ENCODE peak calls at places on chromosomes 7 and 10, in five cellular contexts. O is uterus, X is astrocyte, C is heart right ventricle, F is neural progenitor cell. T is an unnamed sample. For H3K36me3 and H3K4me1, the result is how much of the 10 kb centered on the place peaks cover.

GRCh38 chr7:5643280-5643679 is 138.2 kb downstream of the RNF216 start:
- DNase-seq in X (no peak), C (peak), F (no peak), O (no peak), T (peak)

GRCh38 chr10:75899816-75900357 is 468.5 kb downstream of the LRMDA start:
- DNase-seq in X (no peak), C (no peak), O (no peak), F (no peak), T (no peak)

GRCh38 chr7:68729361-68729760 is 868.9 kb upstream of the AUTS2 start:
- DNase-seq in X (no peak), F (peak), O (no peak), C (no peak), T (no peak)

GRCh38 chr7:130850960-130851359 is 117.0 kb upstream of the KLF14 start:
- DNase-seq in F (no peak), C (no peak), O (no peak), X (no peak), T (no peak)

GRCh38 chr10:67438605-67439258 is 257.3 kb downstream of the CTNNA3 start:
- DNase-seq in F (no peak), X (no peak), O (no peak), C (no peak), T (no peak)

GRCh38 chr10:70962686-70963085 is 74.3 kb upstream of the PCBD1 start:
- DNase-seq in O (no peak), F (no peak), X (no peak), C (no peak), T (no peak)

GRCh38 chr10:119658274-119658673 is 7.1 kb downstream of the BAG3 start:
- DNase-seq in X (peak), O (peak), C (peak), F (peak), T (peak)

GRCh38 chr7:24884401-24884800 is 95.6 kb downstream of the OSBPL3 start:
- DNase-seq in O (no peak), F (no peak), X (no peak), C (no peak), T (no peak)

GRCh38 chr10:116470768-116471415 is 43.2 kb downstream of the PNLIPRP3 start:
- DNase-seq in F (peak), C (no peak), X (no peak), O (no peak), T (peak)

GRCh38 chr7:73841689-73842247 is 548 bp downstream of the METTL27 start:
- DNase-seq in O (no peak), X (no peak), F (peak), C (no peak), T (no peak)

GRCh38 chr10:114962441-114962840 is 24.4 kb downstream of the TRUB1 start:
- DNase-seq in C (no peak), F (no peak), O (no peak), X (no peak), T (no peak)

GRCh38 chr10:114967071-114967470 is 29.1 kb downstream of the TRUB1 start:
- DNase-seq in F (no peak), X (peak), O (no peak), C (no peak), T (no peak)

DNA sequence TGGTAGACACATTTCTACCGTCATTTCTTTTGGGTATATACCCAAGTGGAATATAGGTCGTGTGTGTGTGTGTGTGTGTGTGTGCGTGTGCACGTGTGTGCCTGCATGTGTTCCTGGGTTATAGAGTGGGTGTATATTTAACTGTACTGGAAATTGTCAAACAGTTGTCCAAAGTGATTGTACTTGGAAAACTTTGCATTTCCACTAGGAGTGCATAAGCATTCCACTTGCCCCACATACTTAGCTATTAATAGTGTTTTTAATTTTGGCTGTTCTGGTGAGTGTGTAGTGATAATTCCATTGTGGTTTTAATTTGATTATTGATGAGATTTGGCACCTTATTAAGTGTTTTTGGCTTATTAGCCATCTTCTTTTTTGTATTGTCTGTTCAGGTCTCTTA is 25.9 kb downstream of the TRUB1 start:
- DNase-seq in O (no peak), X (no peak), F (no peak), C (no peak), T (no peak)
- H3K36me3 ChIP-seq in O (under half), X (under half), F (under half), C (under half), T (under half)

GRCh38 chr7:112214268-112214667 is 7.8 kb downstream of the ZNF277 start:
- DNase-seq in O (no peak), F (no peak), X (no peak), C (no peak), T (no peak)
- H3K4me1 ChIP-seq in O (under half), F (under half), X (under half), C (under half), T (under half)

GRCh38 chr7:43952028-43952427 is 25.8 kb downstream of the UBE2D4 start:
- DNase-seq in X (no peak), O (no peak), F (no peak), C (no peak), T (no peak)

GRCh38 chr7:43956022-43956421 is 29.8 kb downstream of the UBE2D4 start:
- DNase-seq in F (no peak), O (no peak), X (no peak), C (no peak), T (no peak)

GRCh38 chr7:43953071-43953470 is 26.8 kb downstream of the UBE2D4 start:
- DNase-seq in F (no peak), C (no peak), X (no peak), O (no peak), T (no peak)

GRCh38 chr7:43954524-43955228 is 28.4 kb downstream of the UBE2D4 start:
- DNase-seq in O (no peak), X (peak), F (peak), C (peak), T (peak)
- TF ChIP-seq CTCF in O (peak), X (peak), F (peak), C (peak), T (peak)

GRCh38 chr7:121994625-121995410 is 121.9 kb downstream of the PTPRZ1 start:
- DNase-seq in X (peak), O (no peak), C (peak), F (peak), T (peak)
- H3K36me3 ChIP-seq in X (under half), O (under half), C (under half), F (under half), T (under half)

DNA sequence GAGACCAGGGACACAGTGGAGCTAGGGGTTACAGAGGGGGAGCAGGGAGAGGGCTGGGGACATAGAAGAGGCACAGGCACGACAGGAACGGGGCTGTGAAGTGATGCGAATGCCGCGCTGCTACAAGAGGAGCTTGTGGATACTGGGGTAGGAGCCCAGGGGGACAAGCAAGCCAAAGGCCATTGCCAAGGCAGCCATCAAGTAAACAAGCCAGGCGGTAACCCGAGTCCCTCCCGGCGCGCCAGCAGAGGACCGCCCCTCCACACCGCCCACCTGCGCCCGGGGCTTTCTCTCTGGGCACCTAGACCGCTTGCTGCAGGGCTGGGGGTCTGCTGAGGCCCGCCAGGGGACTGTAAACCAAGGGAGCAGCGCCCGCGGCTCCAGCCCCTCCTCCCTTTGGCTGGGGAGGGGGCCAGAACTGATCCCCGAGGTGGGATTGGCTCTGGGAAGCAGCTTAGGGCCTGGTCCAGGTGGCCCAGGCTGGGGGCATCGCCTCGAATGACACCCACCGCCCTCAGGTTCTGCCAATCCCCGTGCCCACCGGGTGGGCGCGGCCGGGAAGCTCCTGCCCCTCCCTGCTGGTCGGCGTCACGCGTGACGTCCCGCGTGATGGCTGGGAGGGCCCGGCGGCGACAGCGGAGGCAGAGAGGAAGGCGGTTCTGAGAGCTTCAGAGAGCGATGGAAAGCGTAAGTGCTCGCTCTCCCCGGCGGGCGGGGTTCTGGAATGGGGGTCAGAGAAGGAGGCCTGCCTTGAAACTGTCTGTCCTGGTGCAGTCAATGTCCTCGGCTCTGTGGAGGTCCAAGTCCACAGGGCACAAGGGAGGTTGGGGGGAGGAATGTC is 982 bp downstream of the SFXN3 start:
- DNase-seq in C (peak), O (peak), X (peak), F (peak), T (peak)
- H3K4me1 ChIP-seq in C (under half), O (under half), X (under half), F (under half), T (under half)

GRCh38 chr7:84247591-84247990 is 53.0 kb upstream of the SEMA3A start:
- DNase-seq in C (no peak), F (no peak), O (no peak), X (peak), T (no peak)
- TF ChIP-seq CTCF in C (no peak), F (no peak), O (no peak), X (no peak), T (no peak)